ENCODE peak calls at places on chromosomes 5 and 9, in nine cellular contexts. One of them, this sample, is unnamed.

GRCh38 chr5:88172847-88173758 is 95.5 kb downstream of the TMEM161B start:
- DNase-seq in HCT116: no peak
- DNase-seq in neural progenitor cell: peak
- DNase-seq in MM.1S: no peak
- DNase-seq in PC-3: no peak
- DNase-seq in SK-N-SH: no peak
- DNase-seq in hepatocyte: peak
- DNase-seq in GM23248: no peak
- DNase-seq in GM23338: peak
- DNase-seq in this sample: peak

GRCh38 chr5:1285141-1285540 is 9.7 kb downstream of the TERT start:
- DNase-seq in PC-3: no peak
- DNase-seq in hepatocyte: no peak
- DNase-seq in SK-N-SH: no peak
- DNase-seq in neural progenitor cell: no peak
- DNase-seq in HCT116: no peak
- DNase-seq in GM23248: no peak
- DNase-seq in GM23338: no peak
- DNase-seq in MM.1S: no peak
- DNase-seq in this sample: no peak

GRCh38 chr5:78615697-78616096 is 32.9 kb downstream of the LHFPL2 start:
- DNase-seq in MM.1S: no peak
- DNase-seq in HCT116: peak
- DNase-seq in SK-N-SH: no peak
- DNase-seq in neural progenitor cell: no peak
- DNase-seq in GM23248: peak
- DNase-seq in GM23338: no peak
- DNase-seq in hepatocyte: peak
- DNase-seq in PC-3: peak
- DNase-seq in this sample: no peak

GRCh38 chr9:118331622-118332045 is 627.4 kb downstream of the TLR4 start:
- DNase-seq in GM23338: no peak
- DNase-seq in MM.1S: no peak
- DNase-seq in GM23248: peak
- DNase-seq in neural progenitor cell: no peak
- DNase-seq in SK-N-SH: no peak
- DNase-seq in HCT116: no peak
- DNase-seq in hepatocyte: peak
- DNase-seq in PC-3: peak
- DNase-seq in this sample: no peak

GRCh38 chr9:132846918-132847515 is 31.1 kb downstream of the AK8 start:
- DNase-seq in neural progenitor cell: no peak
- DNase-seq in MM.1S: no peak
- DNase-seq in GM23248: no peak
- DNase-seq in hepatocyte: no peak
- DNase-seq in SK-N-SH: no peak
- DNase-seq in GM23338: no peak
- DNase-seq in PC-3: no peak
- DNase-seq in HCT116: no peak
- DNase-seq in this sample: no peak

GRCh38 chr9:94936411-94936810 is 209.9 kb downstream of the AOPEP start:
- DNase-seq in GM23338: no peak
- DNase-seq in GM23248: no peak
- DNase-seq in SK-N-SH: no peak
- DNase-seq in MM.1S: no peak
- DNase-seq in HCT116: no peak
- DNase-seq in PC-3: no peak
- DNase-seq in neural progenitor cell: no peak
- DNase-seq in hepatocyte: no peak
- DNase-seq in this sample: no peak

GRCh38 chr5:45765561-45765960 is 69.4 kb upstream of the HCN1 start:
- DNase-seq in SK-N-SH: no peak
- DNase-seq in MM.1S: no peak
- DNase-seq in GM23248: no peak
- DNase-seq in PC-3: no peak
- DNase-seq in GM23338: no peak
- DNase-seq in HCT116: no peak
- DNase-seq in hepatocyte: no peak
- DNase-seq in neural progenitor cell: no peak
- DNase-seq in this sample: no peak

GRCh38 chr5:150288361-150288760 is 1.2 kb downstream of the CAMK2A start:
- DNase-seq in HCT116: no peak
- DNase-seq in PC-3: no peak
- DNase-seq in neural progenitor cell: no peak
- DNase-seq in hepatocyte: no peak
- DNase-seq in MM.1S: no peak
- DNase-seq in SK-N-SH: no peak
- DNase-seq in GM23248: no peak
- DNase-seq in GM23338: no peak
- DNase-seq in this sample: no peak

GRCh38 chr9:73050062-73050814 is 97.4 kb upstream of the ALDH1A1 start:
- DNase-seq in GM23338: peak
- DNase-seq in MM.1S: no peak
- DNase-seq in GM23248: peak
- DNase-seq in hepatocyte: no peak
- DNase-seq in neural progenitor cell: no peak
- DNase-seq in HCT116: no peak
- DNase-seq in SK-N-SH: no peak
- DNase-seq in PC-3: no peak
- DNase-seq in this sample: no peak

GRCh38 chr5:57468481-57469165 is 14.0 kb downstream of the ACTBL2 start:
- DNase-seq in PC-3: no peak
- DNase-seq in GM23338: no peak
- DNase-seq in GM23248: peak
- DNase-seq in neural progenitor cell: no peak
- DNase-seq in hepatocyte: no peak
- DNase-seq in SK-N-SH: no peak
- DNase-seq in HCT116: no peak
- DNase-seq in MM.1S: no peak
- DNase-seq in this sample: no peak

GRCh38 chr9:132187006-132187760 is 25.3 kb downstream of the NTNG2 start:
- DNase-seq in SK-N-SH: no peak
- DNase-seq in HCT116: no peak
- DNase-seq in GM23248: no peak
- DNase-seq in MM.1S: no peak
- DNase-seq in neural progenitor cell: peak
- DNase-seq in GM23338: no peak
- DNase-seq in PC-3: no peak
- DNase-seq in hepatocyte: no peak
- DNase-seq in this sample: no peak

GRCh38 chr5:139755892-139756671 is 39.5 kb upstream of the PSD2 start:
- DNase-seq in GM23338: peak
- DNase-seq in SK-N-SH: peak
- DNase-seq in MM.1S: no peak
- DNase-seq in PC-3: no peak
- DNase-seq in neural progenitor cell: peak
- DNase-seq in GM23248: no peak
- DNase-seq in hepatocyte: peak
- DNase-seq in HCT116: no peak
- DNase-seq in this sample: no peak

DNA sequence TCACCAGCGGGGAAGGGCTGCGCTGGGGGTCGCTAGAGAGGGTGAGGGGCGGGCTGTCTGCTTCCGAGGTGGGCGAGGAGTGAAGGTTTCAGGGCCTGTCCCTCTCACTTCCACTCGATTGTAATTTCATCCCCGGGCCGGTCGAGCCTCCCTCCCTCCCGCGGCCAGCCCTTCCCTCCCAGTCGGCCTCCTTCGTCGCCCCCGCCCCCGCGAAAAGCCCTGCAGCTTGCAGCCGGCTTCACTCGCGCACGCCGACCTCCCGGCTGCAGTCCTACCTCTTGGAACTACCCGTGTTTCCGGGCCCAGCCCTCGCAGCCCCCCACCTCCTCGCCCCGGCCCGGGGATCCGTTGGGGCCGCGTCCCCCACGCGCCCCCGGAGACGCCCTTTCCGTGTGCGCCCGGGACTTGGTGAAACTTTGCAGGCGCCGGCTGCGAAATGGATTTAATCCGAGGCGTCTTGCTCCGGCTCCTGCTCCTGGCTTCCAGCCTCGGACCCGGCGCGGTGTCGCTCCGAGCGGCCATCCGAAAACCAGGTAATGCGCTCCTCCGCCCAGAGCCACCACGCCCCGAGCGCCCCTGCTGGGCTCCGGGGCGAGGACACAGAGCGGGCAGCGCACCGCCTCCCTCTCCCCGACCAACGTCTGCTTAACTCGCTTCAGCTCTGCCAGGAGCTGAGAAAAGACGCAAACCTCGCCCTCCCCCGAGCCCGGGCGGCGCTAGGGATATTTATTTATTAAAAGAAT is at the start of gene EGFLAM:
- DNase-seq in SK-N-SH: peak
- DNase-seq in GM23248: peak
- DNase-seq in MM.1S: no peak
- DNase-seq in GM23338: peak
- DNase-seq in neural progenitor cell: peak
- DNase-seq in HCT116: no peak
- DNase-seq in hepatocyte: peak
- DNase-seq in PC-3: no peak
- DNase-seq in this sample: no peak
- TF ChIP-seq EZH2phosphoT487 in SK-N-SH: no peak
- TF ChIP-seq EZH2phosphoT487 in GM23248: no peak
- TF ChIP-seq EZH2phosphoT487 in MM.1S: no peak
- TF ChIP-seq EZH2phosphoT487 in GM23338: no peak
- TF ChIP-seq EZH2phosphoT487 in neural progenitor cell: peak
- TF ChIP-seq EZH2phosphoT487 in HCT116: no peak
- TF ChIP-seq EZH2phosphoT487 in hepatocyte: no peak
- TF ChIP-seq EZH2phosphoT487 in PC-3: peak
- TF ChIP-seq EZH2phosphoT487 in this sample: no peak

GRCh38 chr5:178162481-178162880 is 8.8 kb upstream of the NHP2 start:
- DNase-seq in neural progenitor cell: no peak
- DNase-seq in MM.1S: no peak
- DNase-seq in GM23338: no peak
- DNase-seq in PC-3: no peak
- DNase-seq in SK-N-SH: no peak
- DNase-seq in HCT116: no peak
- DNase-seq in hepatocyte: no peak
- DNase-seq in GM23248: no peak
- DNase-seq in this sample: no peak
- TF ChIP-seq EZH2phosphoT487 in neural progenitor cell: no peak
- TF ChIP-seq EZH2phosphoT487 in MM.1S: no peak
- TF ChIP-seq EZH2phosphoT487 in GM23338: no peak
- TF ChIP-seq EZH2phosphoT487 in PC-3: no peak
- TF ChIP-seq EZH2phosphoT487 in SK-N-SH: no peak
- TF ChIP-seq EZH2phosphoT487 in HCT116: no peak
- TF ChIP-seq EZH2phosphoT487 in hepatocyte: no peak
- TF ChIP-seq EZH2phosphoT487 in GM23248: no peak
- TF ChIP-seq EZH2phosphoT487 in this sample: no peak

GRCh38 chr5:35788724-35789123 is 68.0 kb upstream of the IL7R start:
- DNase-seq in GM23338: no peak
- DNase-seq in SK-N-SH: no peak
- DNase-seq in neural progenitor cell: no peak
- DNase-seq in MM.1S: no peak
- DNase-seq in PC-3: no peak
- DNase-seq in GM23248: no peak
- DNase-seq in HCT116: no peak
- DNase-seq in hepatocyte: no peak
- DNase-seq in this sample: no peak

GRCh38 chr5:35789732-35790461 is 66.8 kb upstream of the IL7R start:
- DNase-seq in MM.1S: no peak
- DNase-seq in PC-3: no peak
- DNase-seq in GM23248: peak
- DNase-seq in HCT116: no peak
- DNase-seq in SK-N-SH: no peak
- DNase-seq in hepatocyte: no peak
- DNase-seq in neural progenitor cell: no peak
- DNase-seq in GM23338: no peak
- DNase-seq in this sample: no peak

GRCh38 chr5:35781181-35781580 is 75.5 kb upstream of the IL7R start:
- DNase-seq in hepatocyte: no peak
- DNase-seq in neural progenitor cell: no peak
- DNase-seq in MM.1S: no peak
- DNase-seq in HCT116: no peak
- DNase-seq in SK-N-SH: no peak
- DNase-seq in GM23338: no peak
- DNase-seq in PC-3: no peak
- DNase-seq in GM23248: no peak
- DNase-seq in this sample: no peak

GRCh38 chr5:35783551-35783950 is 73.1 kb upstream of the IL7R start:
- DNase-seq in neural progenitor cell: no peak
- DNase-seq in hepatocyte: no peak
- DNase-seq in GM23248: no peak
- DNase-seq in GM23338: no peak
- DNase-seq in PC-3: no peak
- DNase-seq in HCT116: no peak
- DNase-seq in MM.1S: no peak
- DNase-seq in SK-N-SH: no peak
- DNase-seq in this sample: no peak

GRCh38 chr5:35785601-35786085 is 71.0 kb upstream of the IL7R start:
- DNase-seq in PC-3: peak
- DNase-seq in SK-N-SH: no peak
- DNase-seq in neural progenitor cell: no peak
- DNase-seq in HCT116: no peak
- DNase-seq in hepatocyte: no peak
- DNase-seq in GM23248: no peak
- DNase-seq in MM.1S: no peak
- DNase-seq in GM23338: no peak
- DNase-seq in this sample: no peak
- TF ChIP-seq EZH2phosphoT487 in PC-3: no peak
- TF ChIP-seq EZH2phosphoT487 in SK-N-SH: no peak
- TF ChIP-seq EZH2phosphoT487 in neural progenitor cell: no peak
- TF ChIP-seq EZH2phosphoT487 in HCT116: no peak
- TF ChIP-seq EZH2phosphoT487 in hepatocyte: no peak
- TF ChIP-seq EZH2phosphoT487 in GM23248: no peak
- TF ChIP-seq EZH2phosphoT487 in MM.1S: no peak
- TF ChIP-seq EZH2phosphoT487 in GM23338: no peak
- TF ChIP-seq EZH2phosphoT487 in this sample: no peak

GRCh38 chr9:35714123-35714522 is 17.9 kb downstream of the TLN1 start:
- DNase-seq in SK-N-SH: no peak
- DNase-seq in MM.1S: no peak
- DNase-seq in neural progenitor cell: no peak
- DNase-seq in PC-3: no peak
- DNase-seq in HCT116: no peak
- DNase-seq in GM23338: no peak
- DNase-seq in hepatocyte: no peak
- DNase-seq in GM23248: no peak
- DNase-seq in this sample: no peak

GRCh38 chr9:35713578-35713977 is 18.4 kb downstream of the TLN1 start:
- DNase-seq in neural progenitor cell: no peak
- DNase-seq in SK-N-SH: no peak
- DNase-seq in HCT116: no peak
- DNase-seq in PC-3: no peak
- DNase-seq in MM.1S: no peak
- DNase-seq in GM23248: no peak
- DNase-seq in GM23338: no peak
- DNase-seq in hepatocyte: no peak
- DNase-seq in this sample: no peak

GRCh38 chr9:35712762-35713400 is 19.1 kb downstream of the TLN1 start:
- DNase-seq in SK-N-SH: no peak
- DNase-seq in GM23338: peak
- DNase-seq in PC-3: no peak
- DNase-seq in HCT116: no peak
- DNase-seq in neural progenitor cell: no peak
- DNase-seq in GM23248: no peak
- DNase-seq in hepatocyte: no peak
- DNase-seq in MM.1S: no peak
- DNase-seq in this sample: no peak

GRCh38 chr9:35710818-35711500 is 21.0 kb downstream of the TLN1 start:
- DNase-seq in MM.1S: no peak
- DNase-seq in neural progenitor cell: no peak
- DNase-seq in GM23338: no peak
- DNase-seq in SK-N-SH: no peak
- DNase-seq in PC-3: no peak
- DNase-seq in GM23248: no peak
- DNase-seq in HCT116: no peak
- DNase-seq in hepatocyte: no peak
- DNase-seq in this sample: no peak

GRCh38 chr9:35711501-35712428 is 20.2 kb downstream of the TLN1 start:
- DNase-seq in SK-N-SH: no peak
- DNase-seq in GM23338: no peak
- DNase-seq in PC-3: peak
- DNase-seq in MM.1S: peak
- DNase-seq in GM23248: no peak
- DNase-seq in hepatocyte: no peak
- DNase-seq in HCT116: no peak
- DNase-seq in neural progenitor cell: no peak
- DNase-seq in this sample: no peak
- TF ChIP-seq EZH2phosphoT487 in SK-N-SH: no peak
- TF ChIP-seq EZH2phosphoT487 in GM23338: no peak
- TF ChIP-seq EZH2phosphoT487 in PC-3: no peak
- TF ChIP-seq EZH2phosphoT487 in MM.1S: no peak
- TF ChIP-seq EZH2phosphoT487 in GM23248: no peak
- TF ChIP-seq EZH2phosphoT487 in hepatocyte: no peak
- TF ChIP-seq EZH2phosphoT487 in HCT116: no peak
- TF ChIP-seq EZH2phosphoT487 in neural progenitor cell: no peak
- TF ChIP-seq EZH2phosphoT487 in this sample: no peak

This sample was measured in OCI-LY7.